ENCODE peak calls at places on chromosomes 12 and 14, in nine cellular contexts. C, E, F, Z, A, J, M, P and W are unnamed samples. For H3K4me1, the result is how much of the 10 kb centered on the place peaks cover.

GRCh38 chr14:77641534-77642341 is 25.3 kb upstream of the SPTLC2 start:
- DNase-seq in F (peak), A (no peak), M (peak), E (peak), J (peak), P (peak), Z (peak), C (no peak), W (no peak)

GRCh38 chr14:64958201-64958600 is 13.9 kb downstream of the RAB15 start:
- DNase-seq in P (peak), A (no peak), M (no peak), Z (no peak), J (no peak), C (no peak), E (no peak), F (no peak), W (no peak)

GRCh38 chr12:31322651-31323248 is 3.2 kb downstream of the SINHCAF start:
- DNase-seq in A (no peak), P (no peak), C (peak), E (peak), M (no peak), Z (no peak), F (no peak), J (no peak), W (peak)

GRCh38 chr12:4011597-4011996 is 138.4 kb upstream of the PARP11 start:
- DNase-seq in A (no peak), J (no peak), E (no peak), C (no peak), Z (no peak), M (no peak), P (no peak), F (no peak), W (no peak)

GRCh38 chr12:116406529-116406928 is 129.0 kb upstream of the MED13L start:
- DNase-seq in F (peak), A (peak), Z (no peak), P (peak), M (peak), C (peak), E (peak), J (peak), W (peak)

GRCh38 chr14:89635615-89636014 is 218.6 kb upstream of the FOXN3 start:
- DNase-seq in C (no peak), M (no peak), P (no peak), J (no peak), A (no peak), F (no peak), Z (no peak), E (no peak), W (no peak)

GRCh38 chr14:31336646-31337045 is 83.7 kb downstream of the HEATR5A start:
- DNase-seq in E (peak), Z (no peak), C (no peak), P (no peak), M (no peak), A (no peak), F (no peak), J (no peak), W (no peak)

GRCh38 chr14:65850429-65851145 is 438.1 kb downstream of the FUT8 start:
- DNase-seq in F (peak), C (peak), Z (peak), A (peak), M (no peak), E (no peak), P (no peak), J (no peak), W (no peak)

GRCh38 chr12:123670882-123671728 is at the start of gene TCTN2:
- DNase-seq in M (peak), F (peak), Z (peak), J (peak), E (peak), P (peak), C (peak), A (peak), W (peak)

GRCh38 chr12:120225852-120226640 is 25.1 kb upstream of the RPLP0 start:
- DNase-seq in J (no peak), A (no peak), Z (peak), F (peak), P (peak), C (no peak), M (peak), E (no peak), W (peak)

GRCh38 chr12:122203301-122203967 is at the start of gene B3GNT4:
- DNase-seq in J (peak), M (peak), P (no peak), C (peak), F (peak), Z (peak), A (no peak), E (peak), W (peak)

GRCh38 chr12:115267464-115267863 is 583.5 kb upstream of the TBX3 start:
- DNase-seq in C (no peak), Z (no peak), J (no peak), P (no peak), E (no peak), A (no peak), M (no peak), F (no peak), W (no peak)

GRCh38 chr12:18421840-18422239 is 160.5 kb downstream of the PIK3C2G start:
- DNase-seq in P (no peak), F (no peak), M (no peak), J (no peak), C (no peak), E (peak), A (no peak), Z (no peak), W (no peak)

GRCh38 chr12:110316861-110317260 is 35.8 kb downstream of the ATP2A2 start:
- DNase-seq in M (no peak), C (no peak), J (no peak), Z (no peak), P (no peak), F (no peak), E (peak), A (no peak), W (no peak)

GRCh38 chr12:13044002-13044858 is at the start of gene FAM234B:
- DNase-seq in P (peak), C (peak), E (peak), A (no peak), F (peak), J (peak), Z (peak), M (peak), W (peak)

GRCh38 chr14:77603654-77604270 is 12.7 kb downstream of the SPTLC2 start:
- DNase-seq in C (no peak), F (peak), A (no peak), E (peak), J (no peak), M (no peak), Z (no peak), P (no peak), W (peak)

GRCh38 chr12:52631676-52632459 is 13.5 kb upstream of the KRT73 start:
- DNase-seq in C (peak), J (no peak), A (no peak), M (no peak), E (no peak), P (no peak), Z (no peak), F (no peak), W (no peak)

GRCh38 chr12:59742831-59743230 is 147.0 kb downstream of the SLC16A7 start:
- DNase-seq in F (no peak), M (no peak), A (no peak), Z (no peak), C (no peak), E (peak), P (no peak), J (no peak), W (no peak)

GRCh38 chr14:96125536-96125935 is 79.1 kb upstream of the BDKRB2 start:
- DNase-seq in P (no peak), E (peak), F (no peak), J (no peak), Z (no peak), M (no peak), C (no peak), A (no peak), W (no peak)

GRCh38 chr14:91352101-91352500 is 65.5 kb downstream of the CCDC88C start:
- DNase-seq in A (no peak), J (peak), M (peak), P (peak), F (no peak), Z (no peak), E (peak), C (peak), W (no peak)

GRCh38 chr14:103743691-103744090 is 28.1 kb downstream of the ZFYVE21 start:
- DNase-seq in A (no peak), Z (no peak), C (peak), F (no peak), E (no peak), M (no peak), P (peak), J (no peak), W (no peak)

GRCh38 chr12:106070611-106071010 is 68.1 kb downstream of the NUAK1 start:
- DNase-seq in C (peak), J (no peak), E (no peak), A (no peak), Z (no peak), P (no peak), M (no peak), F (no peak), W (no peak)

GRCh38 chr12:21941522-21942376 is 523 bp upstream of the ABCC9 start:
- DNase-seq in A (no peak), C (peak), J (peak), Z (no peak), F (peak), M (no peak), P (peak), E (peak), W (peak)

GRCh38 chr12:28349196-28349595 is 158.9 kb downstream of the CCDC91 start:
- DNase-seq in C (no peak), E (no peak), A (no peak), M (no peak), J (no peak), P (no peak), F (no peak), Z (no peak), W (no peak)

GRCh38 chr14:102187044-102187443 is 47.3 kb downstream of the WDR20 start:
- DNase-seq in F (no peak), J (no peak), E (peak), P (peak), A (no peak), M (no peak), Z (no peak), C (no peak), W (peak)

GRCh38 chr12:89883630-89884364 is 175.2 kb upstream of the ATP2B1 start:
- DNase-seq in C (peak), A (no peak), M (no peak), P (no peak), J (no peak), E (peak), Z (no peak), F (no peak), W (no peak)
- H3K4me1 ChIP-seq in C (under half), A (under half), M (under half), P (under half), J (under half), E (under half), Z (under half), F (under half), W (under half)

GRCh38 chr12:10557766-10558165 is 52.1 kb downstream of the EIF2S3B start:
- DNase-seq in F (no peak), E (no peak), Z (peak), A (no peak), C (peak), P (no peak), J (no peak), M (no peak), W (no peak)
- H3K4me1 ChIP-seq in F (under half), E (under half), Z (under half), A (half or more), C (under half), P (under half), J (under half), M (under half), W (under half)

GRCh38 chr14:75881986-75882385 is 99.8 kb downstream of the TGFB3 start:
- DNase-seq in M (no peak), C (no peak), J (no peak), A (no peak), E (no peak), Z (no peak), P (no peak), F (no peak), W (no peak)
- H3K4me1 ChIP-seq in M (under half), C (under half), J (under half), A (under half), E (under half), Z (under half), P (under half), F (under half), W (under half)

GRCh38 chr14:94045101-94045500 is 19.0 kb downstream of the OTUB2 start:
- DNase-seq in F (peak), Z (no peak), M (no peak), P (peak), E (no peak), A (no peak), C (peak), J (no peak), W (no peak)

GRCh38 chr14:94047581-94047980 is 21.4 kb downstream of the OTUB2 start:
- DNase-seq in Z (no peak), M (no peak), F (no peak), E (no peak), A (no peak), C (peak), J (no peak), P (peak), W (no peak)

GRCh38 chr14:94045563-94046345 is 19.6 kb downstream of the OTUB2 start:
- DNase-seq in Z (no peak), A (no peak), M (no peak), P (peak), J (no peak), F (peak), C (peak), E (no peak), W (no peak)

GRCh38 chr14:94048676-94049624 is 22.8 kb downstream of the OTUB2 start:
- DNase-seq in A (no peak), F (no peak), J (no peak), M (no peak), C (peak), Z (no peak), E (no peak), P (peak), W (no peak)

GRCh38 chr14:94046696-94047250 is 20.6 kb downstream of the OTUB2 start:
- DNase-seq in F (no peak), E (no peak), M (no peak), Z (no peak), P (peak), C (peak), A (no peak), J (no peak), W (no peak)
- H3K4me1 ChIP-seq in F (under half), E (under half), M (under half), Z (under half), P (under half), C (under half), A (under half), J (under half), W (under half)